ENCODE peak calls at places on chromosome 13, in six cellular contexts. G is mesendoderm, S is H9, D is IMR-90, P is H1, R is mesenchymal stem cell. Y is an unnamed sample.

GRCh38 chr13:110713981-110714797 is 689 bp downstream of the ING1 start:
- DNase-seq in S (peak; percentile 42), R (peak; percentile 55), D (peak; percentile 32), P (peak; percentile 56), G (peak; percentile 68), Y (peak; percentile 38)

GRCh38 chr13:48231080-48231479 is 1.9 kb upstream of the ITM2B start:
- DNase-seq in G (no peak), S (no peak), R (no peak), P (no peak), D (no peak), Y (no peak)

GRCh38 chr13:36352350-36352749 is 6.2 kb upstream of the SPART start:
- DNase-seq in R (peak; percentile 21), S (no peak), G (no peak), D (peak; percentile 33), P (no peak), Y (no peak)

GRCh38 chr13:81133066-81133465 is 792.1 kb upstream of the SPRY2 start:
- DNase-seq in S (no peak), G (no peak), D (no peak), R (peak; percentile 56), P (no peak), Y (no peak)

GRCh38 chr13:33189470-33189869 is 96.1 kb downstream of the STARD13 start:
- DNase-seq in D (no peak), P (no peak), R (no peak), S (no peak), G (no peak), Y (no peak)

GRCh38 chr13:20127563-20128458 is 33.0 kb downstream of the GJA3 start:
- DNase-seq in D (peak; percentile 16), S (peak; percentile 67), P (peak; percentile 84), R (peak; percentile 72), G (peak; percentile 72), Y (peak; percentile 57)

GRCh38 chr13:51838235-51838846 is 6.6 kb downstream of the TMEM272 start:
- DNase-seq in P (no peak), G (no peak), D (peak; percentile 65), R (peak; percentile 66), S (peak; percentile 10), Y (no peak)

GRCh38 chr13:94020833-94021232 is 458.6 kb downstream of the DCT start:
- DNase-seq in S (no peak), R (peak; percentile 39), G (no peak), D (peak; percentile 76), P (no peak), Y (no peak)

GRCh38 chr13:43132228-43132627 is 108.8 kb downstream of the DNAJC15 start:
- DNase-seq in D (peak; percentile 36), R (peak; percentile 48), P (no peak), S (peak; percentile 77), G (peak; percentile 94), Y (peak; percentile 42)

GRCh38 chr13:63184693-63185092 is 1769.0 kb upstream of the PCDH20 start:
- DNase-seq in R (peak; percentile 42), G (peak; percentile 97), D (peak; percentile 88), S (peak; percentile 88), P (peak; percentile 51), Y (peak; percentile 47)

GRCh38 chr13:25468330-25469178 is 96.8 kb downstream of the ATP8A2 start:
- DNase-seq in G (peak; percentile 70), D (no peak), S (peak; percentile 82), P (peak; percentile 82), R (no peak), Y (peak; percentile 54)

GRCh38 chr13:78054152-78054551 is 135.5 kb upstream of the EDNRB start:
- DNase-seq in D (no peak), S (no peak), G (no peak), R (no peak), P (no peak), Y (no peak)

GRCh38 chr13:41098761-41099160 is 33.8 kb downstream of the KBTBD6 start:
- DNase-seq in P (no peak), G (peak; percentile 37), R (no peak), D (no peak), S (no peak), Y (no peak)

GRCh38 chr13:22077205-22077683 is 406.4 kb downstream of the FGF9 start:
- DNase-seq in P (no peak), D (peak; percentile 41), R (no peak), S (no peak), G (no peak), Y (no peak)

GRCh38 chr13:22074403-22074802 is 403.5 kb downstream of the FGF9 start:
- DNase-seq in D (no peak), G (no peak), P (no peak), S (no peak), R (no peak), Y (no peak)

GRCh38 chr13:22077764-22078163 is 406.9 kb downstream of the FGF9 start:
- DNase-seq in R (no peak), G (no peak), D (no peak), P (no peak), S (no peak), Y (no peak)

GRCh38 chr13:22076658-22077057 is 405.8 kb downstream of the FGF9 start:
- DNase-seq in R (no peak), D (no peak), G (no peak), P (no peak), S (no peak), Y (no peak)

DNA sequence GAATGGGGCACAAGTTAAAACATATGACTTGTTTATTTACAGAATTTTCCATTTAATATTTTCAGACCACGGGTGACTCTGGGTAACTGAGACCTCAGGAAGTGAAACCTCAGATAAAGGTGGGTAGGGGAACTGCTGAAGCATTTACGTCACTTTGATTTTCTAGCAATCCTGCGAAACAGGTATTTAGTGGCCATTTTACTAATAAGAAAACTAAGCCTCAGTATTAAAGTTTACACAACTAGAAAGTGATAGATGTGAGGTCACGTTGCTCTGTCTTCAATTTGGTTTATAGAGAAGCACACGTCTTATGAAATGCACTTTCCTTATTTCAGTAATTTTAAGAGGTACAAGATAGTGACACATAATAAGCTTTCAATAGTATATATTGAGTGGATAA is 402.8 kb downstream of the FGF9 start:
- DNase-seq in D (no peak), P (no peak), S (no peak), G (no peak), R (no peak), Y (no peak)
- H2BK15ac ChIP-seq in D (no peak overlapping the region), P (no peak overlapping the region), S (no peak overlapping the region), G (no peak overlapping the region), R (no peak overlapping the region), Y (no peak overlapping the region)

GRCh38 chr13:32067149-32067961 is 35.8 kb downstream of the FRY start:
- DNase-seq in R (no peak), P (no peak), G (no peak), S (no peak), D (no peak), Y (no peak)
- H2BK15ac ChIP-seq in R (no peak overlapping the region), P (no peak overlapping the region), G (no peak overlapping the region), S (no peak overlapping the region), D (no peak overlapping the region), Y (no peak overlapping the region)

DNA sequence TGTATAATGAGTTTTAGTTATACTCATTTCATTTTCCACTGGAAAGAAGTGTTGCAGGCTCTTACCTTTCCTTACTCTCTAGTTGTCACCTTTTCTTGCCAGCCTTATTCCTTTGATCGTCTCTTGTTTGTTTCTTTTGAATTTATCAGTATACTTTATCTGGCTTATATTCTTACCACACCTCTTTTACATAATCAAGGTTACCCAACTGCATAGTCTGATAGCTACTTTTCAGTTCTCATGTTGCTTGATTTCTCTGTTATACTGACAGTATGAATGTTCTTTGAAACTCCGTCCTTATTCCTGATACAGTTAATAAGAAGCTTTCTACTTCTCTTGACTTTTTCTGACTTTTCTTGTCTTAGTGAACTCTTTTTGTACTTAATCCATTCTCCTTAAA is 4.5 kb downstream of the NDFIP2 start:
- DNase-seq in G (no peak), D (no peak), P (no peak), S (no peak), R (no peak), Y (no peak)
- H2BK15ac ChIP-seq in G (no peak overlapping the region), D (no peak overlapping the region), P (no peak overlapping the region), S (no peak overlapping the region), R (no peak overlapping the region), Y (no peak overlapping the region)

GRCh38 chr13:27425918-27426630 is 1.7 kb downstream of the GTF3A start:
- DNase-seq in P (peak; percentile 55), D (peak; percentile 69), G (peak; percentile 82), R (peak; percentile 87), S (peak; percentile 70), Y (no peak)

GRCh38 chr13:27425151-27425917 is 915 bp downstream of the GTF3A start:
- DNase-seq in R (no peak), D (no peak), G (no peak), P (peak; percentile 47), S (no peak), Y (no peak)

GRCh38 chr13:27428160-27428559 is 3.7 kb downstream of the GTF3A start:
- DNase-seq in R (no peak), D (no peak), P (no peak), S (no peak), G (no peak), Y (no peak)

GRCh38 chr13:27424246-27425150 is at the start of gene GTF3A:
- DNase-seq in S (peak; percentile 83), P (peak; percentile 87), R (peak; percentile 80), D (peak; percentile 82), G (peak; percentile 87), Y (peak; percentile 87)

GRCh38 chr13:27427663-27428062 is 3.2 kb downstream of the GTF3A start:
- DNase-seq in R (no peak), G (no peak), P (no peak), D (no peak), S (no peak), Y (no peak)
- H2BK15ac ChIP-seq in R (no peak overlapping the region), G (no peak overlapping the region), P (no peak overlapping the region), D (no peak overlapping the region), S (no peak overlapping the region), Y (no peak overlapping the region)

GRCh38 chr13:44487989-44488388 is 88.1 kb downstream of the TSC22D1 start:
- DNase-seq in S (no peak), D (no peak), R (no peak), P (no peak), G (no peak), Y (no peak)

GRCh38 chr13:44489751-44490150 is 86.4 kb downstream of the TSC22D1 start:
- DNase-seq in S (no peak), D (no peak), G (no peak), P (no peak), R (no peak), Y (no peak)

GRCh38 chr13:44484562-44485164 is 91.5 kb downstream of the TSC22D1 start:
- DNase-seq in D (no peak), G (no peak), R (no peak), S (no peak), P (no peak), Y (no peak)
- H2BK15ac ChIP-seq in D (no peak overlapping the region), G (no peak overlapping the region), R (no peak overlapping the region), S (no peak overlapping the region), P (no peak overlapping the region), Y (no peak overlapping the region)

Y was measured in neuronal stem cell.